ENCODE peak calls at places on chromosomes 13 and 19, in five cellular contexts. V is HCT116, L is PC-3, U is GM12878, X is neuronal stem cell. J is an unnamed sample.

GRCh38 chr13:89294115-89294867 is 1623.1 kb downstream of the SLITRK5 start:
- DNase-seq in V (no peak), L (no peak), U (no peak), X (no peak), J (no peak)

GRCh38 chr19:32201661-32202060 is 143.7 kb upstream of the ZNF507 start:
- DNase-seq in V (no peak), L (no peak), U (no peak), X (no peak), J (no peak)

GRCh38 chr19:40974633-40975037 is 16.4 kb upstream of the CYP2B6 start:
- DNase-seq in V (peak; percentile 64), L (peak; percentile 74), U (peak; percentile 3), X (peak; percentile 68), J (peak; percentile 42)

GRCh38 chr19:55519461-55520311 is 17.2 kb downstream of the SBK2 start:
- DNase-seq in V (no peak), L (peak; percentile 87), U (no peak), X (no peak), J (no peak)

GRCh38 chr19:49556412-49557398 is 23.7 kb downstream of the NOSIP start:
- DNase-seq in V (no peak), L (no peak), U (no peak), X (no peak), J (no peak)

GRCh38 chr13:29696606-29697005 is 101.1 kb upstream of the SLC7A1 start:
- DNase-seq in V (no peak), L (no peak), U (no peak), X (no peak), J (no peak)

GRCh38 chr19:53432088-53432661 is 391 bp downstream of the ZNF761 start:
- DNase-seq in V (no peak), L (peak; percentile 9), U (no peak), X (peak; percentile 4), J (no peak)

GRCh38 chr13:24670927-24671326 is 9.3 kb upstream of the ATP12A start:
- DNase-seq in V (peak; percentile 75), L (peak; percentile 54), U (no peak), X (peak; percentile 45), J (peak; percentile 29)

GRCh38 chr19:11192957-11193939 is 4.1 kb downstream of the KANK2 start:
- DNase-seq in V (no peak), L (no peak), U (no peak), X (no peak), J (no peak)
- H3K27ac ChIP-seq in V (no peak overlapping the region), L (no peak overlapping the region), U (no peak overlapping the region), X (no peak overlapping the region), J (no peak overlapping the region)

DNA sequence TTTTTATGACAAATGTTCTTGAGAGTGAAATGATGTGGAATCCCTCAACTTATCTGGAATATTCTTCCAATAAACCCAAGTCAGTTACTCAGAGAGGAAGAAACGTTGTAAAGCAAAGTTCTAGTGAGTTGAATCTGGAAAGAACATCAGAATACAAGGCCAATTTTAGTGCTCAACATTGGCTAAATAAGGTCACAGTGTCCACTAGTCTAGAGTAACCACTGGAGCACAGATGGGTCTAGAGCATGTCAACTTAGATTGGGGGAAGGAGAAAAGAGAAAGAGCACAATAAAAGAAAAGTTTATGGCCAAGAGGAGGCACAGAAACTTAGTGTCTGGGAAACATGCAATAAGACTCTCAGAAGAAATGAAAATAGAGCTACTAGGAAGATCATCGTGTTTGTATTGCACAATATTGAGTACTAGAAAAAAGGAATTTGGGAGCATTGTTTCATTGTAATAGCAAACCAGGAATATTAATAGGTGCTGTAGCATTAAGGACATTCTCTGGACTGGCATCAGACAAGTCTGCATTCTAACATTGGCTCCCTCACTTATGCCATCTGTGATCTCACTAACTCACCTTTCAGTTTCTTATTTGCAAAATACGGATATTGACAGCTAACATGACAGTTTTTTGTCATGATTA is 1318.5 kb downstream of the PCDH9 start:
- DNase-seq in V (no peak), L (no peak), U (no peak), X (no peak), J (no peak)
- H2AFZ ChIP-seq in V (no peak overlapping the region), L (no peak overlapping the region), U (no peak overlapping the region), X (no peak overlapping the region), J (no peak overlapping the region)

GRCh38 chr19:47230122-47230920 is 678 bp downstream of the BBC3 start:
- DNase-seq in V (no peak), L (no peak), U (no peak), X (no peak), J (peak; percentile 78)
- H3K27ac ChIP-seq in V (peak overlapping the region; percentile 97), L (no peak overlapping the region), U (peak overlapping the region; percentile 29), X (no peak overlapping the region), J (peak overlapping the region; percentile 38)

GRCh38 chr19:44303305-44303704 is 1.5 kb downstream of the ZNF235 start:
- DNase-seq in V (no peak), L (peak; percentile 12), U (no peak), X (no peak), J (no peak)
- H2AFZ ChIP-seq in V (no peak overlapping the region), L (peak overlapping the region; percentile 99), U (no peak overlapping the region), X (peak overlapping the region; percentile 94), J (peak overlapping the region; percentile 97)

J was measured in PC-9.